ENCODE peak calls at places on chromosomes 2 and 18, in five cellular contexts. X is cardiac muscle cell, S is left lung, Y is stomach, D is PC-9. L is an unnamed sample. For H3K4me1 and H3K27me3, the result is how much of the 10 kb centered on the place peaks cover.

GRCh38 chr2:236658974-236659757 is 89.5 kb downstream of the ACKR3 start:
- DNase-seq in X (no peak), S (no peak), Y (no peak), D (peak), L (no peak)

GRCh38 chr2:62055724-62056336 is 140.1 kb upstream of the B3GNT2 start:
- DNase-seq in X (no peak), S (no peak), Y (no peak), D (no peak), L (no peak)

GRCh38 chr18:36850527-36851201 is 21.7 kb downstream of the KIAA1328 start:
- DNase-seq in X (no peak), S (no peak), Y (no peak), D (peak), L (no peak)

GRCh38 chr2:221389909-221390308 is 182.2 kb downstream of the EPHA4 start:
- DNase-seq in X (no peak), S (no peak), Y (no peak), D (no peak), L (no peak)

GRCh38 chr18:61824733-61825363 is 68.0 kb downstream of the RNF152 start:
- DNase-seq in X (peak), S (no peak), Y (no peak), D (no peak), L (no peak)

GRCh38 chr2:179701524-179702110 is 159.8 kb downstream of the ZNF385B start:
- DNase-seq in X (no peak), S (no peak), Y (no peak), D (no peak), L (no peak)

GRCh38 chr2:17879913-17880274 is 1.4 kb downstream of the KCNS3 start:
- DNase-seq in X (no peak), S (no peak), Y (no peak), D (peak), L (no peak)

GRCh38 chr2:203626952-203627681 is 79.3 kb upstream of the CD28 start:
- DNase-seq in X (no peak), S (no peak), Y (no peak), D (no peak), L (no peak)

GRCh38 chr2:176709541-176709951 is 440.3 kb downstream of the MTX2 start:
- DNase-seq in X (no peak), S (no peak), Y (no peak), D (no peak), L (no peak)

GRCh38 chr2:67526283-67526682 is 129.2 kb downstream of the ETAA1 start:
- DNase-seq in X (no peak), S (no peak), Y (no peak), D (no peak), L (no peak)

GRCh38 chr2:8096484-8096883 is 585.4 kb upstream of the ID2 start:
- DNase-seq in X (no peak), S (no peak), Y (no peak), D (no peak), L (no peak)

GRCh38 chr2:70069049-70069448 is 18.2 kb upstream of the PCBP1 start:
- DNase-seq in X (no peak), S (no peak), Y (peak), D (peak), L (no peak)

GRCh38 chr2:39033980-39034379 is 86.9 kb downstream of the SOS1 start:
- DNase-seq in X (no peak), S (no peak), Y (no peak), D (peak), L (no peak)

GRCh38 chr2:218482651-218483050 is 63.7 kb downstream of the VIL1 start:
- DNase-seq in X (no peak), S (no peak), Y (no peak), D (no peak), L (no peak)

GRCh38 chr18:51561821-51562220 is 364.3 kb upstream of the MEX3C start:
- DNase-seq in X (peak), S (no peak), Y (no peak), D (no peak), L (no peak)

GRCh38 chr18:3179430-3180089 is 40.2 kb downstream of the MYOM1 start:
- DNase-seq in X (peak), S (no peak), Y (no peak), D (no peak), L (no peak)

GRCh38 chr18:49238433-49239042 is 221.9 kb downstream of the DYM start:
- DNase-seq in X (peak), S (no peak), Y (no peak), D (no peak), L (no peak)

GRCh38 chr2:137998503-137998902 is 34.2 kb downstream of the HNMT start:
- DNase-seq in X (no peak), S (no peak), Y (no peak), D (no peak), L (no peak)

GRCh38 chr18:34350778-34351177 is 126.1 kb upstream of the NOL4 start:
- DNase-seq in X (no peak), S (no peak), Y (no peak), D (no peak), L (no peak)

GRCh38 chr2:121810959-121811853 is 55.8 kb downstream of the TSN start:
- DNase-seq in X (peak), S (no peak), Y (peak), D (peak), L (no peak)

GRCh38 chr2:60551241-60552095 is 2.0 kb downstream of the BCL11A start:
- DNase-seq in X (peak), S (peak), Y (peak), D (no peak), L (no peak)

GRCh38 chr2:181073896-181074295 is 93.5 kb downstream of the UBE2E3 start:
- DNase-seq in X (no peak), S (no peak), Y (no peak), D (no peak), L (no peak)

GRCh38 chr2:33583194-33583938 is 15.7 kb downstream of the FAM98A start:
- DNase-seq in X (peak), S (no peak), Y (no peak), D (peak), L (no peak)

GRCh38 chr2:11142330-11142729 is 12.9 kb upstream of the SLC66A3 start:
- DNase-seq in X (no peak), S (no peak), Y (no peak), D (no peak), L (no peak)

GRCh38 chr2:86274265-86274917 is 63.0 kb downstream of the REEP1 start:
- DNase-seq in X (no peak), S (no peak), Y (no peak), D (peak), L (no peak)

GRCh38 chr2:192126426-192126825 is 68.3 kb downstream of the TMEFF2 start:
- DNase-seq in X (no peak), S (no peak), Y (no peak), D (no peak), L (no peak)

GRCh38 chr18:10497350-10497749 is 28.5 kb upstream of the NAPG start:
- DNase-seq in X (no peak), S (no peak), Y (no peak), D (peak), L (no peak)

GRCh38 chr2:219983836-219984235 is 356.4 kb downstream of the SLC4A3 start:
- DNase-seq in X (no peak), S (no peak), Y (no peak), D (no peak), L (no peak)

GRCh38 chr2:138949517-138949916 is 169.3 kb upstream of the NXPH2 start:
- DNase-seq in X (no peak), S (no peak), Y (no peak), D (peak), L (no peak)

GRCh38 chr2:190320696-190321095 is 1.1 kb upstream of the HIBCH start:
- DNase-seq in X (no peak), S (no peak), Y (no peak), D (no peak), L (no peak)

GRCh38 chr2:33633295-33633694 is 34.2 kb upstream of the FAM98A start:
- DNase-seq in X (no peak), S (no peak), Y (no peak), D (no peak), L (no peak)

GRCh38 chr2:236545248-236545658 is 24.4 kb upstream of the ACKR3 start:
- DNase-seq in X (no peak), S (no peak), Y (no peak), D (no peak), L (no peak)

GRCh38 chr2:23760746-23761145 is 166.2 kb downstream of the ATAD2B start:
- DNase-seq in X (peak), S (no peak), Y (no peak), D (no peak), L (no peak)

GRCh38 chr2:210169871-210170441 is 1.3 kb downstream of the KANSL1L start:
- DNase-seq in X (peak), S (no peak), Y (no peak), D (peak), L (no peak)

GRCh38 chr18:22429564-22429963 is 11.8 kb upstream of the CTAGE1 start:
- DNase-seq in X (no peak), S (no peak), Y (no peak), D (no peak), L (no peak)

GRCh38 chr18:22434973-22435608 is 17.4 kb upstream of the CTAGE1 start:
- DNase-seq in X (no peak), S (no peak), Y (no peak), D (no peak), L (no peak)

GRCh38 chr18:22432672-22433137 is 15.0 kb upstream of the CTAGE1 start:
- DNase-seq in X (no peak), S (no peak), Y (peak), D (peak), L (peak)

GRCh38 chr18:22428672-22429071 is 11.0 kb upstream of the CTAGE1 start:
- DNase-seq in X (no peak), S (no peak), Y (no peak), D (peak), L (no peak)

GRCh38 chr18:22433960-22434359 is 16.2 kb upstream of the CTAGE1 start:
- DNase-seq in X (no peak), S (no peak), Y (no peak), D (no peak), L (no peak)
- H3K27ac ChIP-seq in X (no peak), S (no peak), Y (no peak), D (no peak), L (no peak)

GRCh38 chr2:159090514-159091201 is 122.2 kb downstream of the TANC1 start:
- DNase-seq in X (peak), S (no peak), Y (no peak), D (no peak), L (peak)

GRCh38 chr2:159091381-159091780 is 122.9 kb downstream of the TANC1 start:
- DNase-seq in X (no peak), S (no peak), Y (no peak), D (no peak), L (no peak)

GRCh38 chr2:159089543-159089942 is 121.1 kb downstream of the TANC1 start:
- DNase-seq in X (no peak), S (no peak), Y (no peak), D (no peak), L (no peak)

GRCh38 chr2:159086874-159087273 is 118.4 kb downstream of the TANC1 start:
- DNase-seq in X (no peak), S (no peak), Y (no peak), D (no peak), L (no peak)

DNA sequence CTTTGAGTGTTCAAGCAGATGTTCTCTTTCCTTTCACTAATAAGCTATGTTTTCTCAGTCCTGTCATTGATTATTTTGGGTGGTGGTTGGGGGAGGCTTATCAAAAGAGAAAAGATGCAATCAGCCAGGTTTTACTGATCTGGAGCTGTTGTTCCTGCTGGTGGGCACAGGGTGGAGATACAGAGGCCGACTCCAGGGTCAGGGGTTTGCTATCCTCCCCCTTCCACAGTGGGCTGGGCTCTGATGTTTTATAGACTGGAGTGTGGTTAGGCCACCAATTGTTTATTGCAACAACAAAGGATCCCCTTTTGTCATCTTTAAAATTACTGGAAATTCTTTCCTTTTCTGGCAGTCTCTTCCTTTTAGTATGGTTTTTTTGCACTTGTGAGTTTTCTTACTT is 120.5 kb downstream of the TANC1 start:
- DNase-seq in X (no peak), S (no peak), Y (no peak), D (no peak), L (no peak)
- H3K4me1 ChIP-seq in X (under half), S (under half), Y (half or more), D (under half), L (half or more)

GRCh38 chr2:164288235-164288634 is 333.0 kb downstream of the GRB14 start:
- DNase-seq in X (no peak), S (no peak), Y (no peak), D (no peak), L (no peak)
- H3K27me3 ChIP-seq in X (under half), S (under half), Y (under half), D (under half), L (under half)

DNA sequence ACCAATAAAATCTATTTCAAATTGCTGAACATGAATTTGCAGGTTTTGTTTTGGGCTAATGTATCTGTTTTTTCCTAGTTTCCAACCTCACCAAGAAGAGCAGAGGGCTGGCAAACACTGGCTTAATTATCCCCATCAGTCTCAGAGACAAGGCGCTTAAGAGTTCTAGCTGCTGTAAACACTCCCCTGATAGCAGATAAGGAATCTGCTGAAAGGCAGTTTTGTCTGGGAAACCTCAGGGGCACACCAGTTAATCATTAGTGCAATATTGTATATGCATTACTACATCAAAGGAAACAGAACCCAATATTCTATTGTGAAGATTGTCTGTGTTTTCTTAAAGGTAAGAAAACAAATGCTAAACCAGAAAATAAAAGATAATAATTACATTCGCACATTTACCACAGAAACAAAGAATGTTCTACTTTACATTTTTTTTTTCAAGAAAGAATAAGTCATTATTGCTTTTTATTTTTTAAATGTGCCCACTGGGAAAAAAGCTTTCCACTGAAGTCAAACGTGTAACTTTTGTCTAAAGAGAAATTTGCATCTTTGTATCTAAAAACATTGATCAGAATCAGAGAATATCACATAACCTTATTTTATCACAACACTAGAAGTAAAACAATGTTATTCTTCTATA is 179.1 kb downstream of the ERBB4 start:
- DNase-seq in X (peak), S (no peak), Y (no peak), D (no peak), L (no peak)
- H3K27ac ChIP-seq in X (peak), S (no peak), Y (no peak), D (no peak), L (no peak)

GRCh38 chr2:200378652-200379290 is 72.3 kb downstream of the SPATS2L start:
- DNase-seq in X (no peak), S (no peak), Y (no peak), D (no peak), L (no peak)

GRCh38 chr2:200379481-200380120 is 73.1 kb downstream of the SPATS2L start:
- DNase-seq in X (no peak), S (no peak), Y (no peak), D (no peak), L (no peak)

GRCh38 chr2:200377774-200378336 is 71.4 kb downstream of the SPATS2L start:
- DNase-seq in X (no peak), S (no peak), Y (peak), D (peak), L (no peak)

GRCh38 chr2:200376422-200377142 is 70.1 kb downstream of the SPATS2L start:
- DNase-seq in X (no peak), S (peak), Y (no peak), D (peak), L (no peak)

GRCh38 chr2:200377143-200377773 is 70.8 kb downstream of the SPATS2L start:
- DNase-seq in X (no peak), S (no peak), Y (no peak), D (no peak), L (no peak)
- H3K4me1 ChIP-seq in X (under half), S (under half), Y (half or more), D (half or more), L (half or more)

DNA sequence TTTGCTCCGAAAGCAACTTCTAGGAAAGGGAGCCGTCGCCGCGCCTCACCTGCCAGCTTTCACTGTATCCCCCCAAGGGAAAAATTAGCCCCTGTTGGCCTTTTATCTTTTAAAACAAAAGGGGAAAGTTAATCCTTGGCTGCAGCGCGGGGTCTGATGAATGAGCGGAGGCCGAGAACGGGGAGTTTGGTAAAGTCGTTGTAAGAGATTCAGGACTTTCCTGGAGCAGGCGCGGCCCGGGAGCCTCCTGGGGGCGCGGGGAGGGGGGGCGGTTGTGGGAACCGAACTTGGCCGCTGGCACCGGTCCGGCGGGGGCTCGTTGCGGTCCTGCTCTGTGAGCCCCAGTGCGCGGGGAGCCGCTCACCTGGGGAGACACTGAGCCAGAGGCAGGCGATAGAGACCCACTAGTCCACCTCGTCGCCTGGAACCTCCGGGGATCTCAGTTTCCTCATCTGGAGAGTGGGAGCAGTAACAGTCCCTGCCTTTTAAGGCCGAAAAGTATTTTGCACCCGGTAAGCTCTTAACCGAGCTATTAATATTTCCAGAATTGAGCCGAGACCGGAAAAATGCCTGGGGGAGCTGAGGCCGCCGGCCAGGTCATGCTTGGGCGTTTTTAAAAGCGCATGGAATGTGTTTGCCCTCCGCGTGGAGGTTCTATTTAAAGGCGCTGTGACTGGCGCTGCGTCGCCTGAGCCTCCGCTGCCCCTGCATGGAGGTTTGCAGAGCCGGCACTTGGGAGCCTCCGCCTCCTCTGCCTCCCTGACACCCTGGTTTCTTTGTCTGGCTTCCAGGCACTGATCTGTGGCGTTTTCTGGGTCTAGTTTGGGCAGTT is 1.1 kb downstream of the EFHD1 start:
- DNase-seq in X (peak), S (no peak), Y (no peak), D (no peak), L (no peak)
- H3K27me3 ChIP-seq in X (under half), S (half or more), Y (under half), D (under half), L (under half)